ENCODE peak calls at places on chromosomes 3 and 15, in four cellular contexts. E is transverse colon, A is K562, P is stomach. D is an unnamed sample. For H3K4me1, the result is how much of the 10 kb centered on the place peaks cover.

GRCh38 chr3:38618343-38618742 is 31.1 kb downstream of the SCN5A start:
- DNase-seq in E (no peak), A (no peak), P (no peak), D (no peak)

GRCh38 chr15:60673918-60674558 is 195.1 kb upstream of the ICE2 start:
- DNase-seq in E (peak), A (no peak), P (peak), D (no peak)

GRCh38 chr15:83445653-83446052 is 1.5 kb upstream of the SH3GL3 start:
- DNase-seq in E (no peak), A (no peak), P (no peak), D (no peak)

GRCh38 chr3:43071313-43071893 is 34.5 kb downstream of the POMGNT2 start:
- DNase-seq in E (no peak), A (peak), P (no peak), D (no peak)

GRCh38 chr15:62564889-62565288 is 399.8 kb upstream of the C2CD4B start:
- DNase-seq in E (no peak), A (no peak), P (no peak), D (no peak)

GRCh38 chr3:50885070-50885469 is 210.3 kb downstream of the DOCK3 start:
- DNase-seq in E (no peak), A (no peak), P (no peak), D (no peak)

GRCh38 chr3:58419782-58420512 is 13.7 kb downstream of the PDHB start:
- DNase-seq in E (peak), A (peak), P (no peak), D (no peak)

GRCh38 chr3:16884748-16885587 is at the start of gene PLCL2:
- DNase-seq in E (peak), A (peak), P (peak), D (no peak)

GRCh38 chr15:59372352-59373211 is at the start of gene MYO1E:
- DNase-seq in E (peak), A (no peak), P (peak), D (peak)

GRCh38 chr3:117252208-117252607 is 542.6 kb downstream of the TUSC7 start:
- DNase-seq in E (no peak), A (no peak), P (no peak), D (no peak)
- H3K4me1 ChIP-seq in E (under half), A (under half), P (under half), D (under half)

DNA sequence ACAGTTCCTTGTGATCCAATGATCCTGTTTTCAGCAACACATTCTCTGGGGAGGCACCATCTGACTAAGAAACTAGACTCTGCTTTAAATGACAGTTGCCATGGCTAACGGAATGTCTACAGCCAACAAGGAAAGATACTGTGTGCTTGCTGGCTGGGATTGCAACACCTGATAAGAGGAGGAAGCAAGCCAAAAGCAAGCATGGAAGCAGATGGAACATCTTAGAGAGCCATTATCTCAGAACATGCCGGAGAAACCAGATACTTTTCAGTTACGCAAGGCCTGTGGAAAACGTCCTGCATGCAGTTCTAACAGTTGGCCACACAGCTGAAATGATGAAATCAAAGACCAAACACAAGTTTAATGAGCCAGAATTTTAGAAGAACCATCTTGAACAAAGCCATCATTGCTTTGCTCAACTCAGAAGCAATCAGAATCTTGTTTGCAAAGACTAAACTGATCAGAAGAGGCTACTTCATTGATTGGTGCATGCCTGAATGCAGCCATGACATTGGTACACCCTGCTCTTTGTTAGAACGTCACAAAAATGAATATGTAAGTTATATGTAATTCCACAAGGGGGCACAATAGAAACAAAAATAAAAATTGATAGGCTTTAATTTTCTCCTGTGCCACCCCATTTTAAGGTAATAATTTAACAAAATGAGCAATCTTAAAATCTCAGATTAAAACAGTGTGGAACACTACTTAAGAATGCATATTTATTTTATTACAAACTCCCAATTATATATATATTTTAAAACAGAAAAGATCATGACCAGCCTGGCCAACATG is 50.8 kb downstream of the GXYLT2 start:
- DNase-seq in E (peak), A (peak), P (peak), D (peak)
- TF ChIP-seq POLR2AphosphoS5 in E (peak), A (no peak), P (peak), D (peak)

GRCh38 chr15:75192307-75192706 is 9.4 kb upstream of the C15orf39 start:
- DNase-seq in E (no peak), A (no peak), P (no peak), D (no peak)
- H3K4me1 ChIP-seq in E (under half), A (under half), P (under half), D (under half)

DNA sequence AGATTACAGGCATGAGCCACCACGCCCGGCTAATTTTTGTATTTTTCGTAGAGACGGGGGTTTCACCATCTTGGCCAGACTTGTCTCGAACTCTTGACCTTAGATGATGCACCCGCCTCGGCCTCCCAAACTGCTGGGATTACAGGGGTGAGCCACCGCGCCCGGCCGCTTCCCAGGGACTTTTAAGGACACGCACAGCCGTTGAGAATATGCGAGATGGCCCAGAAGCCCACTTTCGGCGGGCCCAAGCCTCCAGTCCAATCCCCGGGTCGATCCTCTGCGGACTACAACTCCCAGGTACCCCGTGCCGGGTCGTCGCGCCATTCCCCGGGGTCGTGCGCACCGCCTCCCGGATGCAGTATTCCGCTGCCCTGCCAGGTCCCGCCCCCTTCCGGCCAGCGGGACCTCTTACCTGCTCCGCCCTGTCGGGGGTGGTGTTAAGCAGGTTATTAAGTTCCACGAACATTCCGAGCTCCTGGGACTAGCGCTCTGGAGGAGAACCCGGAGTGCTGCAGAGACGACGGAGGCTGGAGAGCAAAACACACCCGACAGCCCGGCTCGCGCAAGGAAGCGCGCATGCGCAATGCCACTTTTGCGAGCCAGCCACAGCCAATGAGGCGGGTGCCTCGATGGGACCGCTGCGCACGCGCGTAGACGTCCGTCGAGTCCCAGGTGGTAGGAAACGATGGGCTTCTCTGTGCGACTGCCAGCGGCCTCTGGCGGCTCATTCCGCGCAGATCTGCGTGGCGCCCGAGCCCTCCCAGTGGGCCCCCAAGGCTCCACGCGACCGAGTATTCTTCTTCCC is at the start of gene ELP6:
- DNase-seq in E (peak), A (peak), P (peak), D (peak)
- TF ChIP-seq POLR2AphosphoS5 in E (no peak), A (peak), P (peak), D (peak)

DNA sequence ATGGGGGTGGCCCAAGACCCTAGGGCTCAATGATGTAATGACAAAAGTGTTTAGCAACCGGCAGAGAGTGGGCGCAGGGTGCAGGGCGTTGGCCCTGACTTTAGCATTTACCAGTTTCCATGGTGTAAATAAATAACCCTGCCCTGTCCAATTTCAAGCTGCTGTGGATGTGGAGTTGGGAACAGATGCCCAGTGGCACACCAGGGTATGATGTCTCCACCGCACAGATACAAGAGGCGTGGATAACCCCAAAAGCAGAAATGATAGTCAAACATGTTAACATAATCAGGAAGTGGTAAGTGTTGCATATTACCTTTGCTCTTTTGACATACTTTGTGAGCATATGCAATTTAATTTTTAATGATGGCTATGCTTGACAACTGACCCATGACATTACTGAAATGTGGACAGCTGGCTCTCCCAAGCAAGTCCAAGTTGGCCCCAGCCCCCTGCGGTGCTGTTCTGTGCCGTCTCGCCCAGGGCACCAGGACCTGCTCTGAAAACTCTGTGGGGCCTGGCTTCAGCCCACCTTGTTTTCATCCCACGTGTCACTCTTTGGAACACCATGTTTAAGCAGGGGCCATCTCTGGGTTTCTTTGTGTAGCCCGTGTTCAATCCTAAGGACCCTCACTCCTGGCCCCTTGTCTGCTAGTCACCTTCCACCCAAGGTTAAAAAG is 10.8 kb upstream of the ANPEP start:
- DNase-seq in E (no peak), A (no peak), P (no peak), D (no peak)
- H3K4me1 ChIP-seq in E (under half), A (under half), P (under half), D (under half)

GRCh38 chr15:77027697-77028450 is 32.9 kb downstream of the PSTPIP1 start:
- DNase-seq in E (peak), A (peak), P (no peak), D (no peak)

GRCh38 chr15:77029166-77030041 is 34.5 kb downstream of the PSTPIP1 start:
- DNase-seq in E (peak), A (peak), P (peak), D (no peak)

GRCh38 chr15:77027111-77027696 is 32.3 kb downstream of the PSTPIP1 start:
- DNase-seq in E (no peak), A (no peak), P (no peak), D (no peak)

GRCh38 chr15:77030042-77030927 is 35.4 kb downstream of the PSTPIP1 start:
- DNase-seq in E (peak), A (peak), P (peak), D (no peak)

GRCh38 chr15:77028451-77029165 is 33.7 kb downstream of the PSTPIP1 start:
- DNase-seq in E (peak), A (no peak), P (peak), D (no peak)
- TF ChIP-seq POLR2AphosphoS5 in E (no peak), A (no peak), P (no peak), D (no peak)